ENCODE peak calls at places on chromosomes 16 and 17, in nine cellular contexts. E is esophagus squamous epithelium, D is adrenal gland, L is vagina, I is HCT116, K is A549, V is uterus, Y is ovary, M is transverse colon. X is an unnamed sample.

GRCh38 chr17:19709841-19710240 is 6.5 kb downstream of the SLC47A2 start:
- DNase-seq in E (no peak), D (no peak), L (no peak), I (no peak), K (no peak), V (no peak), Y (no peak), M (no peak), X (no peak)

GRCh38 chr17:4980644-4981216 is 6.7 kb downstream of the CAMTA2 start:
- DNase-seq in E (no peak), D (no peak), L (no peak), I (no peak), K (peak; percentile 73), V (no peak), Y (no peak), M (no peak), X (no peak)

GRCh38 chr16:76195648-76196047 is 81.6 kb upstream of the CNTNAP4 start:
- DNase-seq in E (no peak), D (no peak), L (no peak), I (no peak), K (no peak), V (no peak), Y (no peak), M (no peak), X (no peak)

GRCh38 chr17:45147102-45147580 is 1.1 kb upstream of the HEXIM1 start:
- DNase-seq in E (no peak), D (no peak), L (no peak), I (no peak), K (peak; percentile 66), V (no peak), Y (no peak), M (no peak), X (no peak)

GRCh38 chr17:73187203-73187769 is 5.6 kb upstream of the COG1 start:
- DNase-seq in E (no peak), D (no peak), L (no peak), I (no peak), K (no peak), V (no peak), Y (no peak), M (peak; percentile 28), X (no peak)

GRCh38 chr16:57446530-57447141 is 549 bp downstream of the CIAPIN1 start:
- DNase-seq in E (no peak), D (peak; percentile 62), L (no peak), I (no peak), K (peak; percentile 35), V (no peak), Y (no peak), M (peak; percentile 31), X (peak; percentile 39)

GRCh38 chr17:12282056-12282455 is 261.4 kb downstream of the MAP2K4 start:
- DNase-seq in E (no peak), D (no peak), L (no peak), I (no peak), K (peak; percentile 8), V (no peak), Y (no peak), M (no peak), X (no peak)

GRCh38 chr17:50635720-50636144 is 1.1 kb downstream of the ABCC3 start:
- DNase-seq in E (no peak), D (no peak), L (no peak), I (no peak), K (no peak), V (no peak), Y (no peak), M (no peak), X (peak; percentile 9)

GRCh38 chr17:31004160-31004559 is 33.3 kb downstream of the RNF135 start:
- DNase-seq in E (no peak), D (no peak), L (no peak), I (no peak), K (no peak), V (no peak), Y (no peak), M (no peak), X (no peak)

GRCh38 chr16:11250091-11250785 is 5.8 kb downstream of the SOCS1 start:
- DNase-seq in E (no peak), D (no peak), L (no peak), I (no peak), K (no peak), V (no peak), Y (no peak), M (no peak), X (no peak)
- H3K27ac ChIP-seq in E (no peak overlapping the region), D (no peak overlapping the region), L (no peak overlapping the region), I (no peak overlapping the region), K (no peak overlapping the region), V (no peak overlapping the region), Y (no peak overlapping the region), M (no peak overlapping the region), X (no peak overlapping the region)

DNA sequence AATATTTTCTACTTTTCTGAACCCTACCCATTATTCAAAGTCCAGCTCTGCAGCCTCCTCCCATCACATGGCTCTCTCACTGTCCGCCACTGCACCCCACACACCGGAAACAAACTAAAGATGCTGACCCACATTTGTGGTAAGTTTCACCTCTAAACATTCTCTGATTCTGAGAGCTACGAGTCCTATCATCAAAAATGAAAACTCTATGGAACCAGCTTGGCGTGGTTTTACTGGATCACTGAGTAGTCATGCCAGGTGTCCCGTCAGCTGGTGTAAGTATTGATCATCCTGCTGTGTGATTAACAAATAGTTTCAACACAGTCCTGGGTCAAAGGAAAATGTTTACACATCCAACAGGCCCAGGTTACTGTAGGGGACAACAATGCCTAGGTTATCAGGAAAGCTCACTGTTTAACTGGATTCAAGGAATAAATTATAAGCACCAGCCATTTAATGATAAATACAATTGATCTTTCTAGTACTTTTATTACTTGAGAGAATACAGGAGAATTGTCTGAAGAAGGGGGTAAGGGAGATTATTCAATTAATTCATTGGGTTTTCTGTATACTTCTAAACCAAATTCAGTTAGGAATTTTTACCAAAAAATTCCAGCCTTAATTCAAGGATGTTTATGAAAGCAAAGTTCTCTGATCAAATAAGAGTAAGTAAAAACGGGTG is 33.9 kb downstream of the CYTH1 start:
- DNase-seq in E (no peak), D (no peak), L (no peak), I (no peak), K (no peak), V (no peak), Y (no peak), M (peak; percentile 46), X (no peak)
- H3K4me3 ChIP-seq in E (no peak overlapping the region), D (no peak overlapping the region), L (no peak overlapping the region), I (no peak overlapping the region), K (no peak overlapping the region), V (no peak overlapping the region), Y (no peak overlapping the region), M (no peak overlapping the region), X (peak overlapping the region; percentile 11)

DNA sequence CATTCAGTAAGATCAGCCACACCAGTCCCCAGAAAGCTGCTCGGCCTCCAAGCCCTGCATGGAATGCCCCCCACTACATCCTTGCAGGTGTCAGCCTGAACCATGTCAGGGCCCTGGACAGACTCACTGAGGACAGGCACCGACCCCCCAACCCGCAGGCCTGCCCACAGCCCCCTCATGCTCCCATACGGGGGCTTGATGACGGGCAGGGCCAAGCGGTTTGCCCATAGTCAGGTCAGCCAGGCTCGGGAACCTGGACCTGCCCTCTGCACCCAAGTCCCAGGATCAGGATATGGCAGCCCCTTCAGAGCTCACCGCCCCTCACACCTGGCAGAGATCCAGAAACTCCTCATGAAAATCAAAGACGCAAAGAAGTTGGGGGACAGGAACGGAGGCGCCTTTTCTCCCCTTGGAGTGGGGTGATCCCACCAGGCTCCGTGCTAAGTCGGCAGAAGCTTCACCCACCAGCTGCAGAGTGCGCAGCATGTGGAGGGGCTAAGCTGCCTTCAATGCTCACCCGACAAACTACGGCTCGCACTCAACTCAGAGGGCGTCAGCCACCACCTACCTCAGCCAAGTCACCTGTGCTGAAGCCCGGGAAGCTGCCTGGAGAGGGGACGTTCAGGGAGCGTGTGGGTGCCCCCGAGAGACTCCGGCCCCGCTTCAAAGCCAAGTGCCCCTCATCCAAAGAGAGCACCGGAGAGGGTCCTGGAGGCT is 26.5 kb downstream of the GNPTG start:
- DNase-seq in E (no peak), D (no peak), L (no peak), I (no peak), K (no peak), V (no peak), Y (no peak), M (no peak), X (no peak)
- TF ChIP-seq POLR2A in E (no peak), D (no peak), L (no peak), I (no peak), K (peak; percentile 9), V (no peak), Y (no peak), M (no peak), X (no peak)

GRCh38 chr17:76529224-76529642 is 8.3 kb downstream of the CYGB start:
- DNase-seq in E (no peak), D (peak; percentile 71), L (no peak), I (no peak), K (no peak), V (peak; percentile 88), Y (peak; percentile 85), M (peak; percentile 66), X (no peak)

GRCh38 chr17:76530826-76531500 is 6.5 kb downstream of the CYGB start:
- DNase-seq in E (no peak), D (no peak), L (no peak), I (no peak), K (no peak), V (no peak), Y (no peak), M (no peak), X (no peak)

GRCh38 chr17:76530489-76530814 is 7.1 kb downstream of the CYGB start:
- DNase-seq in E (no peak), D (no peak), L (no peak), I (no peak), K (no peak), V (no peak), Y (no peak), M (no peak), X (no peak)

GRCh38 chr17:76528528-76529223 is 8.8 kb downstream of the CYGB start:
- DNase-seq in E (no peak), D (no peak), L (no peak), I (no peak), K (no peak), V (peak; percentile 62), Y (peak; percentile 67), M (no peak), X (no peak)

GRCh38 chr17:76529643-76530488 is 7.6 kb downstream of the CYGB start:
- DNase-seq in E (no peak), D (peak; percentile 55), L (no peak), I (no peak), K (no peak), V (peak; percentile 87), Y (peak; percentile 92), M (peak; percentile 72), X (no peak)
- H3K27ac ChIP-seq in E (peak overlapping the region; percentile 89), D (no peak overlapping the region), L (peak overlapping the region; percentile 96), I (peak overlapping the region; percentile 12), K (peak overlapping the region; percentile 46), V (peak overlapping the region; percentile 94), Y (peak overlapping the region; percentile 91), M (peak overlapping the region; percentile 82), X (peak overlapping the region; percentile 76)

GRCh38 chr16:49856741-49857330 is 924 bp upstream of the ZNF423 start:
- DNase-seq in E (no peak), D (peak; percentile 71), L (no peak), I (peak; percentile 35), K (peak; percentile 79), V (peak; percentile 78), Y (peak; percentile 81), M (peak; percentile 86), X (peak; percentile 82)
- H3K4me3 ChIP-seq in E (peak overlapping the region; percentile 78), D (no peak overlapping the region), L (peak overlapping the region; percentile 53), I (peak overlapping the region; percentile 63), K (peak overlapping the region; percentile 97), V (peak overlapping the region; percentile 50), Y (peak overlapping the region; percentile 85), M (peak overlapping the region; percentile 21), X (peak overlapping the region; percentile 26)

GRCh38 chr16:70421473-70422311 is 17.2 kb downstream of the ST3GAL2 start:
- DNase-seq in E (no peak), D (no peak), L (no peak), I (no peak), K (no peak), V (no peak), Y (no peak), M (no peak), X (no peak)
- TF ChIP-seq POLR2A in E (no peak), D (no peak), L (no peak), I (no peak), K (no peak), V (no peak), Y (no peak), M (no peak), X (no peak)

X was measured in right lobe of liver.